ENCODE peak calls at places on chromosome 1, in six cellular contexts. Y, E, C, O, R and F are unnamed samples.

GRCh38 chr1:32869844-32870614 is 683 bp downstream of the FNDC5 start:
- DNase-seq in Y (no peak), E (no peak), C (no peak), O (no peak), R (no peak), F (no peak)

GRCh38 chr1:55632906-55633305 is 417.7 kb upstream of the USP24 start:
- DNase-seq in Y (no peak), E (no peak), C (no peak), O (no peak), R (no peak), F (no peak)

GRCh38 chr1:155598842-155599331 is 11.1 kb upstream of the MSTO1 start:
- DNase-seq in Y (peak; percentile 8), E (no peak), C (no peak), O (peak; percentile 53), R (peak; percentile 28), F (peak; percentile 8)

GRCh38 chr1:160108888-160109662 is 6.5 kb upstream of the ATP1A2 start:
- DNase-seq in Y (peak; percentile 24), E (peak; percentile 58), C (no peak), O (peak; percentile 27), R (no peak), F (peak; percentile 28)

GRCh38 chr1:214026985-214027384 is 39.2 kb downstream of the PROX1 start:
- DNase-seq in Y (no peak), E (no peak), C (no peak), O (no peak), R (no peak), F (no peak)

GRCh38 chr1:224333309-224333926 is 3.4 kb upstream of the NVL start:
- DNase-seq in Y (no peak), E (peak; percentile 25), C (no peak), O (no peak), R (peak; percentile 41), F (no peak)

GRCh38 chr1:32341186-32341757 is 5.2 kb upstream of the MARCKSL1 start:
- DNase-seq in Y (no peak), E (no peak), C (no peak), O (no peak), R (no peak), F (no peak)

GRCh38 chr1:112304612-112305011 is 91.4 kb upstream of the CTTNBP2NL start:
- DNase-seq in Y (no peak), E (no peak), C (no peak), O (no peak), R (no peak), F (no peak)

GRCh38 chr1:166197141-166197540 is 30.3 kb upstream of the FAM78B start:
- DNase-seq in Y (no peak), E (no peak), C (no peak), O (no peak), R (no peak), F (no peak)

GRCh38 chr1:21621761-21622436 is 47.3 kb downstream of the RAP1GAP start:
- DNase-seq in Y (no peak), E (no peak), C (no peak), O (no peak), R (no peak), F (no peak)

GRCh38 chr1:30903343-30904034 is 5.1 kb downstream of the SDC3 start:
- DNase-seq in Y (no peak), E (no peak), C (no peak), O (no peak), R (no peak), F (no peak)

GRCh38 chr1:57440096-57440495 is 16.2 kb upstream of the DAB1 start:
- DNase-seq in Y (no peak), E (no peak), C (no peak), O (no peak), R (no peak), F (no peak)

GRCh38 chr1:34140011-34140676 is 24.9 kb downstream of the CSMD2 start:
- DNase-seq in Y (no peak), E (no peak), C (no peak), O (no peak), R (no peak), F (no peak)